ENCODE peak calls at places on chromosomes 4 and X, in ten cellular contexts. C is stimulated activated naive CD8-positive, alpha-beta T cell treated with anti-CD3 and anti-CD28 coated beads, Interleukin-15, Interleukin-2, amounts not matched to agents 100 U/mL and 50 U/mL, for 24 hours; U is stimulated activated CD4-positive, alpha-beta T cell treated with anti-CD3 and anti-CD28 coated beads, Interleukin-4, amount 100 ng/mL, for 24 hours; R is activated CD4-positive, alpha-beta T cell treated with anti-CD3 and anti-CD28 coated beads, Interleukin-2, amount 10 ng/mL, durations not matched to agents 7 days and 5 days; E is HT1080; I is glutamatergic neuron; S is amniotic stem cell; X is HS-5; K is GM23338; O is right cardiac atrium. A is an unnamed sample.

GRCh38 chr4:76434901-76435688 is at the start of gene SHROOM3:
- DNase-seq in C (no peak), U (no peak), R (no peak), E (no peak), I (no peak), S (no peak), X (no peak), K (peak; percentile 72), O (peak; percentile 58), A (no peak)

GRCh38 chr4:125770814-125771398 is 456.2 kb downstream of the FAT4 start:
- DNase-seq in C (no peak), U (no peak), R (no peak), E (no peak), I (no peak), S (no peak), X (no peak), K (no peak), O (no peak), A (no peak)

GRCh38 chr4:15653864-15654391 is 1.2 kb downstream of the FBXL5 start:
- DNase-seq in C (peak; percentile 32), U (no peak), R (peak; percentile 22), E (peak; percentile 75), I (no peak), S (no peak), X (no peak), K (peak; percentile 50), O (no peak), A (no peak)

GRCh38 chrX:12137982-12138365 is 299 bp upstream of the FRMPD4 start:
- DNase-seq in C (no peak), U (no peak), R (no peak), E (no peak), I (peak; percentile 23), S (no peak), X (no peak), K (peak; percentile 45), O (no peak), A (no peak)

GRCh38 chr4:183192566-183192965 is 93.5 kb downstream of the WWC2 start:
- DNase-seq in C (no peak), U (no peak), R (no peak), E (no peak), I (no peak), S (no peak), X (no peak), K (no peak), O (no peak), A (no peak)

GRCh38 chr4:84401669-84402068 is 97.4 kb downstream of the NKX6-1 start:
- DNase-seq in C (no peak), U (no peak), R (no peak), E (peak; percentile 17), I (no peak), S (no peak), X (no peak), K (peak; percentile 23), O (no peak), A (no peak)

GRCh38 chrX:101931104-101931493 is 728 bp downstream of the ZMAT1 start:
- DNase-seq in C (no peak), U (no peak), R (no peak), E (peak; percentile 1), I (no peak), S (no peak), X (no peak), K (peak; percentile 44), O (no peak), A (no peak)

GRCh38 chr4:73762409-73762808 is 22.0 kb downstream of the CXCL8 start:
- DNase-seq in C (no peak), U (no peak), R (no peak), E (no peak), I (no peak), S (no peak), X (no peak), K (no peak), O (no peak), A (no peak)

GRCh38 chr4:139849219-139849618 is 183.6 kb downstream of the MGST2 start:
- DNase-seq in C (no peak), U (no peak), R (no peak), E (no peak), I (no peak), S (no peak), X (no peak), K (no peak), O (no peak), A (no peak)

GRCh38 chrX:41781500-41781899 is 57.5 kb downstream of the GPR82 start:
- DNase-seq in C (no peak), U (peak; percentile 10), R (peak; percentile 20), E (peak; percentile 6), I (no peak), S (no peak), X (no peak), K (peak; percentile 62), O (no peak), A (no peak)

GRCh38 chr4:188106454-188106853 is 2.9 kb downstream of the TRIML2 start:
- DNase-seq in C (no peak), U (no peak), R (no peak), E (no peak), I (no peak), S (no peak), X (no peak), K (no peak), O (peak; percentile 51), A (no peak)

GRCh38 chr4:24105183-24106039 is 215.6 kb upstream of the PPARGC1A start:
- DNase-seq in C (no peak), U (no peak), R (no peak), E (peak; percentile 89), I (no peak), S (peak; percentile 1), X (peak; percentile 73), K (no peak), O (no peak), A (no peak)

GRCh38 chr4:5746250-5746649 is 35.2 kb downstream of the EVC start:
- DNase-seq in C (no peak), U (no peak), R (no peak), E (no peak), I (no peak), S (no peak), X (no peak), K (no peak), O (no peak), A (no peak)

GRCh38 chr4:146436423-146437162 is 85.1 kb downstream of the SLC10A7 start:
- DNase-seq in C (no peak), U (no peak), R (no peak), E (no peak), I (no peak), S (no peak), X (no peak), K (no peak), O (no peak), A (no peak)

GRCh38 chr4:81833596-81833995 is 361.9 kb upstream of the RASGEF1B start:
- DNase-seq in C (no peak), U (no peak), R (no peak), E (no peak), I (no peak), S (no peak), X (no peak), K (no peak), O (no peak), A (no peak)

GRCh38 chr4:86221076-86221475 is 138.8 kb downstream of the MAPK10 start:
- DNase-seq in C (no peak), U (no peak), R (no peak), E (no peak), I (no peak), S (no peak), X (no peak), K (no peak), O (no peak), A (no peak)

GRCh38 chr4:30537462-30537861 is 182.7 kb upstream of the PCDH7 start:
- DNase-seq in C (no peak), U (no peak), R (no peak), E (peak; percentile 94), I (no peak), S (peak; percentile 35), X (peak; percentile 74), K (no peak), O (no peak), A (no peak)

GRCh38 chrX:143500751-143501150 is 16.5 kb downstream of the SPANXN3 start:
- DNase-seq in C (no peak), U (no peak), R (no peak), E (peak; percentile 10), I (no peak), S (no peak), X (no peak), K (no peak), O (no peak), A (no peak)

GRCh38 chrX:54359408-54359807 is 1.6 kb upstream of the WNK3 start:
- DNase-seq in C (no peak), U (no peak), R (no peak), E (no peak), I (no peak), S (no peak), X (no peak), K (no peak), O (no peak), A (no peak)